ENCODE peak calls at places on chromosome 1, in nine cellular contexts. One of them, this sample, is unnamed.

GRCh38 chr1:90114521-90115141 is 119.7 kb downstream of the ZNF326 start:
- DNase-seq in body of pancreas: no peak
- DNase-seq in A549: peak; percentile 39
- DNase-seq in lower leg skin: no peak
- DNase-seq in GM12892: no peak
- DNase-seq in uterus: no peak
- DNase-seq in GM12891: no peak
- DNase-seq in ovary: no peak
- DNase-seq in IMR-90: peak; percentile 49
- DNase-seq in this sample: no peak

GRCh38 chr1:6445062-6445763 is 20.6 kb downstream of the ESPN start:
- DNase-seq in GM12891: no peak
- DNase-seq in lower leg skin: no peak
- DNase-seq in IMR-90: peak; percentile 15
- DNase-seq in A549: peak; percentile 60
- DNase-seq in GM12892: no peak
- DNase-seq in ovary: no peak
- DNase-seq in body of pancreas: peak; percentile 58
- DNase-seq in uterus: no peak
- DNase-seq in this sample: no peak

GRCh38 chr1:241972703-241973375 is 15.3 kb downstream of the BECN2 start:
- DNase-seq in GM12892: no peak
- DNase-seq in uterus: no peak
- DNase-seq in ovary: no peak
- DNase-seq in lower leg skin: no peak
- DNase-seq in GM12891: no peak
- DNase-seq in A549: peak; percentile 24
- DNase-seq in body of pancreas: no peak
- DNase-seq in IMR-90: no peak
- DNase-seq in this sample: peak; percentile 31

GRCh38 chr1:112332751-112333150 is 63.3 kb upstream of the CTTNBP2NL start:
- DNase-seq in ovary: no peak
- DNase-seq in IMR-90: no peak
- DNase-seq in A549: no peak
- DNase-seq in GM12891: no peak
- DNase-seq in uterus: no peak
- DNase-seq in GM12892: no peak
- DNase-seq in body of pancreas: no peak
- DNase-seq in lower leg skin: no peak
- DNase-seq in this sample: no peak

GRCh38 chr1:14884619-14885175 is 268.9 kb upstream of the TMEM51 start:
- DNase-seq in body of pancreas: no peak
- DNase-seq in ovary: no peak
- DNase-seq in uterus: no peak
- DNase-seq in lower leg skin: no peak
- DNase-seq in GM12892: no peak
- DNase-seq in IMR-90: no peak
- DNase-seq in GM12891: no peak
- DNase-seq in A549: no peak
- DNase-seq in this sample: no peak

GRCh38 chr1:187621961-187622360 is 793.2 kb downstream of the PLA2G4A start:
- DNase-seq in lower leg skin: no peak
- DNase-seq in GM12891: no peak
- DNase-seq in body of pancreas: no peak
- DNase-seq in IMR-90: peak; percentile 37
- DNase-seq in GM12892: no peak
- DNase-seq in A549: no peak
- DNase-seq in uterus: no peak
- DNase-seq in ovary: no peak
- DNase-seq in this sample: peak; percentile 9

GRCh38 chr1:32948905-32949304 is 15.7 kb downstream of the RNF19B start:
- DNase-seq in A549: peak; percentile 46
- DNase-seq in body of pancreas: peak; percentile 31
- DNase-seq in GM12891: no peak
- DNase-seq in IMR-90: no peak
- DNase-seq in ovary: no peak
- DNase-seq in uterus: no peak
- DNase-seq in lower leg skin: no peak
- DNase-seq in GM12892: no peak
- DNase-seq in this sample: no peak

GRCh38 chr1:10504259-10504658 is 29.5 kb downstream of the PEX14 start:
- DNase-seq in uterus: no peak
- DNase-seq in GM12891: no peak
- DNase-seq in ovary: no peak
- DNase-seq in GM12892: no peak
- DNase-seq in IMR-90: no peak
- DNase-seq in A549: no peak
- DNase-seq in lower leg skin: no peak
- DNase-seq in body of pancreas: no peak
- DNase-seq in this sample: no peak

DNA sequence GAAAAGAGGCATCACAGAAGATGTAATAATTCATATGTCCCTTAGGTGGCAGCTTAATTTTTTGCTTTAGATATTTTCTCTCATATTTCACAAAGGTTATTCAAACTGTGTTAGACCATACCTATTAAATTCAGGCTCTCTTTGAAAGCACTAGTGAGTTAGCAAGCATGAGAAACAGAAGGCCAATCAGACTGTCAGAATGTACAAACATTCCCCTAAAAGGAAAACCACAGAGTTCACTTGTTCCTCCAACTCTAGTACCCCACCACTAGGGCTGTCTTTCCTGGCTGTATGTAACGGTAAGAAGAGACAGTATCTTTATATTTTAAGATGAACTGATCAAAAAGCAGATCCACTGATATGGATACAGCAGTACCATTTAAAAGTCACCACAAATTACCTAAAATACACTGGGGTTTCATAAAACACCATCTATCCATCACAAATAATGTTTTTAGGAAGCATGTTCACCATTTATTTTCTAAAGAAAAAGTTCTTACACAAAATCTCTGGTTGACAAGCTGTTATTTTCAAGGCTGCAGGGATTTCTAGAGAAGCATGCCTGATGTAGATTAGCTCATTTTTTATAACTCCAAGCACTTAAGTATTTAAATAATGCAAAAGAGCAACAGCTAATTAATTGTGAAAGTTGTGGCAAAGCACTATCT is 1.8 kb downstream of the ARPC5 start:
- DNase-seq in body of pancreas: no peak
- DNase-seq in GM12891: no peak
- DNase-seq in GM12892: no peak
- DNase-seq in ovary: no peak
- DNase-seq in uterus: peak; percentile 62
- DNase-seq in lower leg skin: no peak
- DNase-seq in IMR-90: peak; percentile 95
- DNase-seq in A549: peak; percentile 83
- DNase-seq in this sample: peak; percentile 18
- TF ChIP-seq POLR2A in body of pancreas: no peak
- TF ChIP-seq POLR2A in GM12891: peak; percentile 77
- TF ChIP-seq POLR2A in GM12892: peak; percentile 71
- TF ChIP-seq POLR2A in ovary: no peak
- TF ChIP-seq POLR2A in uterus: peak; percentile 50
- TF ChIP-seq POLR2A in lower leg skin: no peak
- TF ChIP-seq POLR2A in IMR-90: peak; percentile 71
- TF ChIP-seq POLR2A in A549: no peak
- TF ChIP-seq POLR2A in this sample: no peak

GRCh38 chr1:109427171-109427467 is 871 bp upstream of the PSMA5 start:
- DNase-seq in ovary: no peak
- DNase-seq in IMR-90: no peak
- DNase-seq in GM12891: no peak
- DNase-seq in uterus: no peak
- DNase-seq in GM12892: no peak
- DNase-seq in lower leg skin: no peak
- DNase-seq in body of pancreas: no peak
- DNase-seq in A549: no peak
- DNase-seq in this sample: no peak

GRCh38 chr1:109423498-109423897 is 2.8 kb downstream of the PSMA5 start:
- DNase-seq in uterus: no peak
- DNase-seq in IMR-90: no peak
- DNase-seq in GM12892: no peak
- DNase-seq in body of pancreas: no peak
- DNase-seq in GM12891: no peak
- DNase-seq in ovary: no peak
- DNase-seq in lower leg skin: no peak
- DNase-seq in A549: no peak
- DNase-seq in this sample: no peak

GRCh38 chr1:109426278-109427170 is at the start of gene PSMA5:
- DNase-seq in GM12891: peak; percentile 74
- DNase-seq in A549: peak; percentile 99
- DNase-seq in ovary: peak; percentile 95
- DNase-seq in GM12892: peak; percentile 80
- DNase-seq in IMR-90: peak; percentile 100
- DNase-seq in lower leg skin: peak; percentile 99
- DNase-seq in body of pancreas: peak; percentile 96
- DNase-seq in uterus: peak; percentile 97
- DNase-seq in this sample: peak; percentile 87

GRCh38 chr1:109425902-109426277 is 358 bp downstream of the PSMA5 start:
- DNase-seq in GM12891: no peak
- DNase-seq in body of pancreas: peak; percentile 52
- DNase-seq in lower leg skin: no peak
- DNase-seq in IMR-90: peak; percentile 53
- DNase-seq in ovary: no peak
- DNase-seq in A549: peak; percentile 58
- DNase-seq in uterus: no peak
- DNase-seq in GM12892: peak; percentile 23
- DNase-seq in this sample: peak; percentile 54

GRCh38 chr1:109425391-109425790 is 857 bp downstream of the PSMA5 start:
- DNase-seq in GM12891: peak; percentile 8
- DNase-seq in A549: no peak
- DNase-seq in body of pancreas: no peak
- DNase-seq in ovary: no peak
- DNase-seq in IMR-90: peak; percentile 38
- DNase-seq in lower leg skin: no peak
- DNase-seq in GM12892: peak; percentile 23
- DNase-seq in uterus: no peak
- DNase-seq in this sample: no peak
- TF ChIP-seq POLR2A in GM12891: no peak
- TF ChIP-seq POLR2A in A549: no peak
- TF ChIP-seq POLR2A in body of pancreas: no peak
- TF ChIP-seq POLR2A in ovary: no peak
- TF ChIP-seq POLR2A in IMR-90: no peak
- TF ChIP-seq POLR2A in lower leg skin: no peak
- TF ChIP-seq POLR2A in GM12892: no peak
- TF ChIP-seq POLR2A in uterus: no peak
- TF ChIP-seq POLR2A in this sample: no peak

GRCh38 chr1:46705408-46705807 is 13.5 kb downstream of the EFCAB14 start:
- DNase-seq in body of pancreas: peak; percentile 42
- DNase-seq in GM12891: no peak
- DNase-seq in A549: no peak
- DNase-seq in ovary: no peak
- DNase-seq in lower leg skin: no peak
- DNase-seq in IMR-90: peak; percentile 27
- DNase-seq in GM12892: no peak
- DNase-seq in uterus: no peak
- DNase-seq in this sample: no peak

GRCh38 chr1:46703927-46704641 is 14.8 kb downstream of the EFCAB14 start:
- DNase-seq in GM12892: no peak
- DNase-seq in uterus: no peak
- DNase-seq in GM12891: no peak
- DNase-seq in ovary: no peak
- DNase-seq in body of pancreas: no peak
- DNase-seq in A549: no peak
- DNase-seq in IMR-90: no peak
- DNase-seq in lower leg skin: no peak
- DNase-seq in this sample: no peak

DNA sequence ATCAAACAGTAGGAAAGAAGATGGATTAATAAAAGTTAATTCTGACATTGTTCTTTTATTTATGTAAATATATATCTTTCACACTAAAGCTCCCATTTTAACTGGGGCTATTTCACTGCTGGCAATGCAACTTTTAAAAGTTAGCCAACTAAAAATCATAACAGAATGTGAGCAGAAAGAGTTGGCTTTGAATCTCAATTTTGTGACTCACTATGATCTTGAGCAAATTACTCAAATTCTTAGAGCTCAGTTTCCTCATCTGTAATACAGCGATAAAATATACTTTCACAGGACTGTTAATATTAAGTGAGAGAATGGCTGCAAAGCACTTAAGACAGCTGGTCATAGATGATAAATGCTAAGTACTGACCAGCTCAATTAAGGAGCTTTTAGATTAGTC is 10.8 kb downstream of the EFCAB14 start:
- DNase-seq in ovary: no peak
- DNase-seq in GM12892: no peak
- DNase-seq in GM12891: no peak
- DNase-seq in A549: no peak
- DNase-seq in body of pancreas: no peak
- DNase-seq in uterus: no peak
- DNase-seq in lower leg skin: no peak
- DNase-seq in IMR-90: peak; percentile 37
- DNase-seq in this sample: no peak
- TF ChIP-seq POLR2A in ovary: no peak
- TF ChIP-seq POLR2A in GM12892: no peak
- TF ChIP-seq POLR2A in GM12891: no peak
- TF ChIP-seq POLR2A in A549: no peak
- TF ChIP-seq POLR2A in body of pancreas: no peak
- TF ChIP-seq POLR2A in uterus: no peak
- TF ChIP-seq POLR2A in lower leg skin: no peak
- TF ChIP-seq POLR2A in IMR-90: no peak
- TF ChIP-seq POLR2A in this sample: no peak

GRCh38 chr1:28580706-28581530 is 11.1 kb upstream of the RAB42 start:
- DNase-seq in A549: peak; percentile 39
- DNase-seq in uterus: no peak
- DNase-seq in ovary: no peak
- DNase-seq in GM12892: no peak
- DNase-seq in lower leg skin: peak; percentile 86
- DNase-seq in body of pancreas: peak; percentile 44
- DNase-seq in IMR-90: peak; percentile 56
- DNase-seq in GM12891: no peak
- DNase-seq in this sample: no peak

GRCh38 chr1:28578696-28579218 is 13.3 kb upstream of the RAB42 start:
- DNase-seq in GM12891: no peak
- DNase-seq in A549: no peak
- DNase-seq in ovary: no peak
- DNase-seq in uterus: no peak
- DNase-seq in IMR-90: no peak
- DNase-seq in body of pancreas: no peak
- DNase-seq in lower leg skin: no peak
- DNase-seq in GM12892: no peak
- DNase-seq in this sample: no peak

GRCh38 chr1:28579374-28579773 is 12.7 kb upstream of the RAB42 start:
- DNase-seq in ovary: no peak
- DNase-seq in GM12891: no peak
- DNase-seq in A549: no peak
- DNase-seq in body of pancreas: no peak
- DNase-seq in lower leg skin: no peak
- DNase-seq in GM12892: no peak
- DNase-seq in uterus: no peak
- DNase-seq in IMR-90: no peak
- DNase-seq in this sample: no peak

GRCh38 chr1:28577052-28577678 is 14.9 kb upstream of the RAB42 start:
- DNase-seq in uterus: no peak
- DNase-seq in ovary: no peak
- DNase-seq in GM12891: no peak
- DNase-seq in IMR-90: no peak
- DNase-seq in body of pancreas: no peak
- DNase-seq in GM12892: no peak
- DNase-seq in lower leg skin: no peak
- DNase-seq in A549: no peak
- DNase-seq in this sample: no peak

DNA sequence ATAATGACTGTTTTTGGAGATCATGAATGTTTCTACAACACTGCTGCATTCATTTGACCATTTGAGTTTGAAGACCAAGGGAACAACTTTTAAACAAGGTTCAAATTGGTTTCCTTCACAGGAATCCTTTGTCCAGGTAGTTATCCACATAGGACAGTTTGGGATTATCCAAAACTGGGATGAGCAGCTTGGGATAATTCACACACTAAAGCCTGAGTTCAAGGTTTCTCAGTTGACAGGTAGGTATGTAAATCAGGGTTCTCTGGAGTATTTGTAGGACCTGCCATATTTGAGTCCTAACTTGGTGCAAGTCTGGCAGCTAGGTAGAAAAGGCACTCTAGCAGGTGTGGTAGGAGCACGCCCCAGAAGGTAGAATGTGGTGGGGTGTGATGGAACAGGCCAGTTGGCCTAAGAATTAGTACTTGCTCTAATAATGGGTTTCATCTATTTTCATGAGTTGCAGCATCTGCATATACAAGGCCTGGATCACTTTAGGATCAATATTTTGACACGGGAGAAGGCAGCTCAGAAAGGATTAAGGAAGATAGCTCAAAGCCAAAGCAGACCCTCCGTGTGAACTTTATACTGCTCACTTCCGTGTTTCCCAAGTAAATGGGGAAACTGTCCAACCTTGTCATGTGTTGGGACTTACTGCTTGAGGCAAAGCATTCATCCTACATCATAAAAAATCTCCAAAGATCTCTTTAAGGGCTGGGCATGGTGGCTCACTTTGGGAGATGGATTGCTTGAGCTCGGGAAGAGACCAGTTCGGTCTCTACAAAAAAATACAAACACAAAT is 14.1 kb upstream of the RAB42 start:
- DNase-seq in GM12891: no peak
- DNase-seq in A549: no peak
- DNase-seq in lower leg skin: no peak
- DNase-seq in body of pancreas: no peak
- DNase-seq in uterus: no peak
- DNase-seq in GM12892: no peak
- DNase-seq in ovary: no peak
- DNase-seq in IMR-90: no peak
- DNase-seq in this sample: no peak
- TF ChIP-seq POLR2A in GM12891: no peak
- TF ChIP-seq POLR2A in A549: no peak
- TF ChIP-seq POLR2A in lower leg skin: no peak
- TF ChIP-seq POLR2A in body of pancreas: peak; percentile 4
- TF ChIP-seq POLR2A in uterus: no peak
- TF ChIP-seq POLR2A in GM12892: no peak
- TF ChIP-seq POLR2A in ovary: no peak
- TF ChIP-seq POLR2A in IMR-90: no peak
- TF ChIP-seq POLR2A in this sample: no peak

This sample was measured in H54.